ENCODE peak calls at places on chromosomes 1 and 21, in ten cellular contexts. L, X, I, J, B, P, S, N, F and K are unnamed samples.

GRCh38 chr1:9844106-9844505 is 20.3 kb upstream of the CLSTN1 start:
- DNase-seq in L (no peak), X (no peak), I (no peak), J (peak; percentile 36), B (no peak), P (no peak), S (no peak), N (no peak), F (no peak), K (no peak)

GRCh38 chr1:115069626-115070308 is 19.5 kb downstream of the TSPAN2 start:
- DNase-seq in L (no peak), X (no peak), I (peak; percentile 49), J (no peak), B (no peak), P (no peak), S (no peak), N (no peak), F (no peak), K (no peak)

GRCh38 chr1:210797422-210797821 is 336.5 kb downstream of the KCNH1 start:
- DNase-seq in L (no peak), X (no peak), I (no peak), J (no peak), B (no peak), P (no peak), S (no peak), N (no peak), F (no peak), K (no peak)

GRCh38 chr1:54559771-54560231 is 11.8 kb downstream of the ACOT11 start:
- DNase-seq in L (no peak), X (no peak), I (no peak), J (no peak), B (no peak), P (no peak), S (no peak), N (no peak), F (no peak), K (no peak)

GRCh38 chr1:233081686-233082085 is 131.3 kb downstream of the NTPCR start:
- DNase-seq in L (no peak), X (no peak), I (no peak), J (no peak), B (no peak), P (no peak), S (no peak), N (no peak), F (no peak), K (no peak)

GRCh38 chr1:192140382-192140781 is 17.9 kb upstream of the RGS18 start:
- DNase-seq in L (no peak), X (no peak), I (no peak), J (no peak), B (no peak), P (no peak), S (no peak), N (no peak), F (no peak), K (no peak)

GRCh38 chr1:34885405-34886247 is 26.1 kb upstream of the SMIM12 start:
- DNase-seq in L (peak; percentile 83), X (no peak), I (peak; percentile 6), J (peak; percentile 94), B (no peak), P (peak; percentile 80), S (peak; percentile 88), N (no peak), F (no peak), K (peak; percentile 71)

GRCh38 chr1:22673486-22674409 is 20.7 kb downstream of the C1QB start:
- DNase-seq in L (peak; percentile 66), X (no peak), I (peak; percentile 67), J (peak; percentile 81), B (no peak), P (peak; percentile 58), S (no peak), N (peak; percentile 23), F (no peak), K (peak; percentile 73)

GRCh38 chr1:13749543-13750307 is 49.7 kb downstream of the PRDM2 start:
- DNase-seq in L (no peak), X (peak; percentile 67), I (no peak), J (peak; percentile 85), B (peak; percentile 44), P (peak; percentile 46), S (no peak), N (no peak), F (peak; percentile 55), K (peak; percentile 33)

GRCh38 chr1:21607549-21608529 is 61.3 kb downstream of the RAP1GAP start:
- DNase-seq in L (peak; percentile 99), X (peak; percentile 56), I (peak; percentile 95), J (peak; percentile 100), B (peak; percentile 30), P (peak; percentile 28), S (peak; percentile 100), N (peak; percentile 44), F (peak; percentile 87), K (peak; percentile 90)

DNA sequence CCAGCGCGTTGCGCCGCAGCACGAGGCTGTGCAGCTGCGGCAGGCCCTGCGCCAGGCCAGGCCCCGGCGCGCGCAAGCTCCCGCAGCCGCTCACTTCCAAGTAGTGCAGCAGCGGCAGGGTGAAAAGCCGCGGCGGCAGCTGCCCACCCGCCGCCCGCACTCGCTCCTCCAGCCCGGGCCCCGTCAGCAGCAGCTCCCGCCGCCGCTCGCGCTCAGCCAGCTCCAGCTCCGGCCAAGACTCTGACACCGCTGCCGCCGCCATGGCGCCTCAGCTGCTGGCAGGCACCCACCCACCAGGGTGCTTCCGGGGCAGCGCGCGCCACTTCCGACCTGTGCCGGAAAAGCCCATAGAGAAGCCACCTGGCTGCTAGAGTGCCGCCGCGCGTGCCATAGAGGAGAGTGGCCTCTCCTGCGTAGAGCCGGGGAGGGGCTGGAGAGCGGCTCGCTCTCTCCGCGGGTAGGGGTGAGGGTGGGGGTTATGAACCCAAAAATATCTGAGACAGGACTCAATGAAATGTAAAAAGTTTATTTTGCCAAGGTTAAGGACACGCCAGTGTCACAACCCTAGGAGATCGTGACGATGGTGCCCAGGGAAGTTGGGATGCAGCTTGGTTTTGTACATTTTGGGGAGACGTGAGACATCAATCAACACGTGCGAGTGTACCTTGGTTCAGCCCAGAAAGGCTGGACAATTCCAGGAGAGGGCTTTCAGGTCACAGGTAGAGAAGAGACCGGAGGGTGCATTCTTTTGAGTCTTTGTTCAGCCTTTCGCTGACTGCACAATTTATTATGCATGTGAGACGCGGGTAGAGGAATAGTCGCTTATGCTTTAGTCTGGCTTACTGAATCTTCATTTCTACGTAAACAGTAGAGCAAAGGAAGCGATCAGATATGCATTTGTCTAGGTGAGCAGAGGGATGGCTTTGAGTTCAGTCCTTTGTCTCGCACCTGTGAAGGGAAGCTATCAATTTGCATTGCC is at the start of gene LRRC47:
- DNase-seq in L (peak; percentile 95), X (peak; percentile 91), I (peak; percentile 90), J (peak; percentile 96), B (peak; percentile 95), P (peak; percentile 88), S (peak; percentile 90), N (peak; percentile 64), F (peak; percentile 94), K (peak; percentile 93)
- TF ChIP-seq CTCF in L (peak; percentile 18), X (no peak), I (no peak), J (no peak), B (no peak), P (no peak), S (no peak), N (no peak), F (no peak), K (no peak)

GRCh38 chr1:7117265-7117598 is 332.0 kb downstream of the CAMTA1 start:
- DNase-seq in L (no peak), X (no peak), I (no peak), J (no peak), B (no peak), P (no peak), S (no peak), N (no peak), F (no peak), K (no peak)
- TF ChIP-seq CTCF in L (no peak), X (no peak), I (no peak), J (peak; percentile 58), B (no peak), P (no peak), S (peak; percentile 56), N (no peak), F (no peak), K (no peak)

DNA sequence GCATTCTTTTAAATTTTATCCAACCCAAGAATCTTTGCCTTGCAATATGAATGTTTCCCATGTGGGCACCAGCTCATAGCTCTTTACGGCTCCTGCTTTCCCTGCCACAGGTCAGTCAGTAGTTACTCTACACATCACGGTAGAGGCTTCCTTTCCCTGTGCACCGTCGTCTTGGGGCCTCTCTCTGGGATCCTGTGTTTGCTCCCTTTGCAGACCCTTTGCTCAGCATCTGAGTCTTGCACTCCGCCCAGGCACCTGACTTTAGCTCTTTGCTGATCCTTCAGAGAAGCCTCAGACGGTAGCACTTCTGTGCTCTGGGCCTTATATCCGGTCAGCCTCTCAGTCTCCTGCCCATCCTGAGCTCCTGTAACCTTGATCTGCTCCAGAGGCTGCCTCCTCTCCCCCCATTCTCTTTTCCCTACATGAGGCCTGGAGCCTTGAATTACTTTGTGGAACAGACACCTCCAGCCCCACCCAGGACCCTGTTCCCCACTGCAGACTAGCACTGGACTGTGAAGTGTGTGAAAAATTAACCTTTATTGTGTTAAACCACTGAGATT is 183.5 kb upstream of the HMGB4 start:
- DNase-seq in L (no peak), X (no peak), I (no peak), J (no peak), B (no peak), P (no peak), S (no peak), N (no peak), F (no peak), K (no peak)
- TF ChIP-seq CTCF in L (no peak), X (no peak), I (no peak), J (no peak), B (no peak), P (no peak), S (no peak), N (no peak), F (no peak), K (no peak)

GRCh38 chr1:198316681-198317080 is 159.9 kb downstream of the NEK7 start:
- DNase-seq in L (no peak), X (no peak), I (no peak), J (no peak), B (no peak), P (no peak), S (no peak), N (no peak), F (no peak), K (no peak)
- TF ChIP-seq CTCF in L (no peak), X (no peak), I (no peak), J (no peak), B (no peak), P (no peak), S (no peak), N (no peak), F (no peak), K (no peak)

DNA sequence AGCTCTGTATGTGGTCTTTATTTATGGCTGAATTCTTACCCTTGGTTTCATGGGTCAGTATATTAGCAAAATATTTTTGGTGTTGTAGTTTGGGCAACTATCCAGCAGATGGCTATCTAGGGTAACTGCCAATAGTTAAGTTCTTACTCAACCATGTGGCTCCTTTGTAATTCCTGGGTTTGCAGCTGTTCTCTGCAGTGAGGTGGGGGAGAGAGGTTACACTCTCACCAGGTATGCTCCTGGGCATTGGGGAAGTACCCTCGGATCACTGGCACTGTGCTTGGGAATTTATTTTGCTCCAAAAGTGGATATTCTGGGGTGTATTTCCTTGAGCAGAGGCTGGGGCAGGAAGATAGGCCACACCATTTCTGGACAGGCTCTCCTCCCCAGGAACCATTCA is 436.7 kb upstream of the TMPRSS15 start:
- DNase-seq in L (no peak), X (no peak), I (peak; percentile 50), J (peak; percentile 66), B (no peak), P (no peak), S (peak; percentile 52), N (no peak), F (peak; percentile 72), K (no peak)
- TF ChIP-seq CTCF in L (peak; percentile 31), X (no peak), I (peak; percentile 53), J (peak; percentile 73), B (no peak), P (no peak), S (peak; percentile 65), N (no peak), F (peak; percentile 72), K (peak; percentile 17)

GRCh38 chr1:94792473-94792875 is 27.7 kb upstream of the SLC44A3 start:
- DNase-seq in L (no peak), X (no peak), I (peak; percentile 68), J (no peak), B (no peak), P (peak; percentile 57), S (no peak), N (no peak), F (peak; percentile 41), K (no peak)
- TF ChIP-seq CTCF in L (no peak), X (no peak), I (peak; percentile 67), J (peak; percentile 56), B (no peak), P (peak; percentile 52), S (peak; percentile 36), N (peak; percentile 6), F (peak; percentile 12), K (no peak)